ENCODE peak calls at places on chromosomes 5 and 9, in six cellular contexts. A is left ventricle myocardium inferior, Y is colonic mucosa, V is adrenal gland, D is neuronal stem cell, Q is HepG2. C is an unnamed sample. For H3K36me3, the result is how much of the 10 kb centered on the place peaks cover.

GRCh38 chr9:92151691-92152393 is 36.6 kb upstream of the SPTLC1 start:
- DNase-seq in V (peak), A (peak), Q (no peak), Y (no peak), D (no peak), C (no peak)

GRCh38 chr5:107415762-107416161 is 255.0 kb downstream of the EFNA5 start:
- DNase-seq in Q (no peak), V (no peak), D (no peak), A (no peak), Y (no peak), C (no peak)

GRCh38 chr5:82387041-82387818 is 109.1 kb upstream of the RPS23 start:
- DNase-seq in Q (peak), D (no peak), V (peak), A (no peak), Y (no peak), C (no peak)

GRCh38 chr5:55582256-55582655 is 47.5 kb upstream of the PLPP1 start:
- DNase-seq in V (no peak), A (no peak), D (no peak), Y (no peak), Q (no peak), C (peak)

GRCh38 chr5:125659316-125660071 is 763.7 kb upstream of the GRAMD2B start:
- DNase-seq in D (peak), A (no peak), Q (no peak), V (no peak), Y (no peak), C (no peak)

GRCh38 chr9:22206833-22207232 is 197.7 kb upstream of the CDKN2B start:
- DNase-seq in D (no peak), Q (no peak), A (no peak), Y (no peak), V (no peak), C (no peak)

GRCh38 chr9:69871143-69871834 is 50.7 kb downstream of the CFAP95 start:
- DNase-seq in Y (no peak), V (no peak), Q (no peak), A (no peak), D (no peak), C (no peak)

GRCh38 chr5:123206618-123207320 is 117.7 kb downstream of the PRDM6 start:
- DNase-seq in D (no peak), Q (no peak), A (no peak), V (no peak), Y (no peak), C (no peak)

GRCh38 chr5:33530183-33530962 is 89.6 kb downstream of the TARS1 start:
- DNase-seq in A (peak), V (no peak), D (no peak), Y (no peak), Q (no peak), C (no peak)

GRCh38 chr9:29668732-29669131 is 2095.5 kb upstream of the C9orf72 start:
- DNase-seq in Y (no peak), V (no peak), D (no peak), Q (no peak), A (no peak), C (no peak)

GRCh38 chr9:89744730-89745129 is 139.9 kb downstream of the GADD45G start:
- DNase-seq in D (no peak), V (no peak), A (no peak), Q (no peak), Y (no peak), C (no peak)

GRCh38 chr9:120755827-120756434 is 37.3 kb downstream of the FBXW2 start:
- DNase-seq in Y (peak), V (peak), Q (peak), D (peak), A (no peak), C (peak)

GRCh38 chr5:27158171-27158570 is 119.8 kb upstream of the CDH9 start:
- DNase-seq in Q (no peak), A (no peak), Y (no peak), D (no peak), V (no peak), C (no peak)

GRCh38 chr9:95130484-95130883 is 187.0 kb downstream of the FANCC start:
- DNase-seq in Y (no peak), A (no peak), Q (no peak), V (no peak), D (no peak), C (no peak)

GRCh38 chr9:19809422-19810269 is 20.8 kb upstream of the SLC24A2 start:
- DNase-seq in D (no peak), A (no peak), Q (no peak), V (no peak), Y (no peak), C (no peak)

GRCh38 chr9:38127271-38127839 is 58.3 kb upstream of the SHB start:
- DNase-seq in V (no peak), Y (no peak), A (no peak), D (no peak), Q (no peak), C (no peak)

GRCh38 chr5:152349683-152350526 is 55.2 kb downstream of the NMUR2 start:
- DNase-seq in A (peak), Q (peak), Y (peak), D (peak), V (peak), C (no peak)

GRCh38 chr5:161311141-161311708 is 235.3 kb downstream of the GABRB2 start:
- DNase-seq in A (no peak), Q (no peak), V (no peak), Y (no peak), D (no peak), C (no peak)

GRCh38 chr9:105319514-105319863 is 75.0 kb downstream of the SLC44A1 start:
- DNase-seq in D (no peak), V (no peak), Y (no peak), Q (peak), A (no peak), C (no peak)

GRCh38 chr9:82535432-82535998 is 527.4 kb downstream of the RASEF start:
- DNase-seq in Q (no peak), D (no peak), A (no peak), V (no peak), Y (no peak), C (no peak)

GRCh38 chr5:17383526-17383925 is 114.5 kb upstream of the TAF11L2 start:
- DNase-seq in V (no peak), Y (no peak), D (no peak), A (no peak), Q (no peak), C (no peak)

GRCh38 chr5:55668356-55668755 is 43.8 kb downstream of the SLC38A9 start:
- DNase-seq in A (no peak), D (no peak), V (no peak), Y (no peak), Q (no peak), C (no peak)

GRCh38 chr5:35281613-35282012 is 51.3 kb upstream of the PRLR start:
- DNase-seq in V (no peak), A (no peak), Q (no peak), D (no peak), Y (no peak), C (no peak)

GRCh38 chr5:102971693-102972293 is 148.1 kb downstream of the GIN1 start:
- DNase-seq in V (no peak), Y (no peak), A (no peak), D (no peak), Q (peak), C (no peak)

GRCh38 chr5:141172381-141173204 is at the start of gene PCDHB7:
- DNase-seq in V (no peak), A (no peak), D (no peak), Q (peak), Y (no peak), C (no peak)

GRCh38 chr9:31715250-31715649 is 669.2 kb upstream of the ACO1 start:
- DNase-seq in V (no peak), Q (no peak), D (no peak), Y (no peak), A (no peak), C (no peak)

GRCh38 chr5:74122979-74123575 is 497.1 kb downstream of the ARHGEF28 start:
- DNase-seq in Y (no peak), D (no peak), Q (no peak), A (no peak), V (no peak), C (no peak)

GRCh38 chr9:91589101-91589553 is 165.5 kb upstream of the NFIL3 start:
- DNase-seq in Y (no peak), V (peak), Q (no peak), A (peak), D (no peak), C (no peak)

GRCh38 chr9:137025120-137025966 is 2.7 kb downstream of the ABCA2 start:
- DNase-seq in Y (peak), A (no peak), D (no peak), Q (peak), V (peak), C (peak)

GRCh38 chr5:150801117-150801927 is 22.8 kb downstream of the SMIM3 start:
- DNase-seq in A (no peak), Y (peak), D (peak), V (peak), Q (peak), C (no peak)

GRCh38 chr5:56908942-56909293 is 478 bp upstream of the SETD9 start:
- DNase-seq in A (peak), V (peak), Y (peak), D (peak), Q (no peak), C (no peak)

GRCh38 chr5:68582284-68582683 is 366.7 kb downstream of the PIK3R1 start:
- DNase-seq in Y (no peak), Q (no peak), V (no peak), D (no peak), A (no peak), C (no peak)

GRCh38 chr5:168311061-168311566 is 19.7 kb downstream of the WWC1 start:
- DNase-seq in V (no peak), Q (no peak), D (no peak), A (no peak), Y (peak), C (no peak)

GRCh38 chr5:10476878-10477277 is 35.2 kb downstream of the ROPN1L start:
- DNase-seq in A (no peak), D (no peak), Y (no peak), V (no peak), Q (no peak), C (no peak)
- H3K36me3 ChIP-seq in A (under half), D (under half), Y (under half), V (under half), Q (under half), C (under half)

GRCh38 chr5:132295505-132296411 is 1.6 kb downstream of the SLC22A4 start:
- DNase-seq in Q (no peak), Y (no peak), V (no peak), D (no peak), A (no peak), C (no peak)
- H3K27ac ChIP-seq in Q (no peak), Y (no peak), V (peak), D (no peak), A (peak), C (peak)

DNA sequence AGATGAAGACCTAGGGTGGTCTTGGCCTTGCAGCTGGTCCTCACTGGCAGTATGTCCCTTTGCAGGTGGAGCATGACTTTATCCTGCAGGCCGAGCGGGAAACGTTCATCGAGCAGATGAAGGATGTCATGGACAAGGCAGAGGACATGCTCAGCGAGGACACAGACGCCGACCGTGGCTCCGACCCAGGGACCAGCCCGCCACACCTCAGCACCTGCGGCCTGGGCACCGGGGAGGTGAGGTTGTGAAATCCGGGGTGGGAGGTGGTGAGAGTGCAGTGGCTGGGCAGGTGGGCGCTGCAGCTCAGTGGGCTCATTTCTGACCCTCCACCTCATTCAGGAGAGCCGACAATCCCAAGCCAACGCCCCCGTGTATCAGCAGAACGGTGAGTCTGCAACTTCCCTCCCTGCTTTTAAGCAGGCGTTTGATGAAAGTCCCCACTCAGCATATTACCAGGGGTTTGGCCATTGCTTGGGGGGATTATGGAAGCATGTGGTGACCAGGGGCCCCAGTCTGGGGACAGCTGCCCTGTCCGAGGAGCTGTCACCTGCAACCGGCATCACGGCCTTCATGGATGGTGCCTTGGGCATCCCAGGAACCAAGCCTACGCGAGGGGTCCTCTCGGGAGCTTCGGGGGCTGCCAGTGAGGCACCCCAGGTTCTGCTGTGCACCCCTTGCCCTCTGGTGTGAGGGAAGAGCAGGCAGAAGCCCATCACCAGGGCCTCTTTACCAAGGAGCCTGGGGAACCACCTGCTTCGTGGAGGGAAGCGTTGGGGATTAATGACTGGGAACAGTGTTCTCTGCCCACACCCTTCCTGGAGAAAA is 84.0 kb downstream of the WNK2 start:
- DNase-seq in Y (peak), D (no peak), V (no peak), Q (no peak), A (no peak), C (no peak)
- H3K36me3 ChIP-seq in Y (under half), D (under half), V (under half), Q (under half), A (under half), C (under half)

DNA sequence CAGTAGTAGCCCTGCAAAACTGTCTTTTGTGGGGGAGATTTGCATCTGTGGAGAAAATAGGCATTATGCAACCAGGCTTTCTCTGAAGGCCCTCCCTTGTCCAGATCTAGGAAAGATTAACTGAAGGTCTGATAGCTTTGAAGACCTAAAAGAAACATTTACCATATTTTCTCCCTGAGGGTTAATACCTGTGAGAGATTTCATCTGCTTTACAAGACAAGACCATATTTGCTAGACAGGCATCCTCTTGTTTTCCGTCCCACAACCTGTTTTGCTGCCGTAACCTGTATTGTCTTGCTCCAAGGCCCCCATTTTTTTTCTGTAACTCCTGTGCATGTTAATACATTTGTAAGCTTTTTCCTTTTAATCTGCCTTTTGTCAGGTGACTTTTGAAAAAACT is 1985.2 kb upstream of the CDH9 start:
- DNase-seq in V (no peak), Y (no peak), A (no peak), D (no peak), Q (no peak), C (no peak)
- H3K27ac ChIP-seq in V (no peak), Y (no peak), A (no peak), D (no peak), Q (no peak), C (no peak)

GRCh38 chr5:180235846-180236245 is 26.8 kb upstream of the RASGEF1C start:
- DNase-seq in D (no peak), A (no peak), Y (no peak), Q (no peak), V (no peak), C (no peak)
- H3K36me3 ChIP-seq in D (half or more), A (half or more), Y (under half), Q (under half), V (under half), C (under half)

GRCh38 chr9:114386361-114386885 is 1.4 kb downstream of the AKNA start:
- DNase-seq in D (no peak), Y (no peak), Q (no peak), A (no peak), V (no peak), C (no peak)
- H3K27ac ChIP-seq in D (no peak), Y (peak), Q (no peak), A (peak), V (peak), C (peak)

GRCh38 chr5:134540747-134541733 is 15.6 kb downstream of the JADE2 start:
- DNase-seq in A (no peak), Y (no peak), Q (no peak), D (no peak), V (no peak), C (no peak)
- H3K36me3 ChIP-seq in A (half or more), Y (under half), Q (under half), D (under half), V (under half), C (under half)

GRCh38 chr5:148469446-148470062 is 85.8 kb downstream of the FBXO38 start:
- DNase-seq in A (peak), D (no peak), Q (no peak), Y (no peak), V (peak), C (no peak)

GRCh38 chr5:148467958-148468357 is 84.2 kb downstream of the FBXO38 start:
- DNase-seq in Q (no peak), D (no peak), A (no peak), V (no peak), Y (no peak), C (no peak)

GRCh38 chr5:148471379-148471778 is 87.6 kb downstream of the FBXO38 start:
- DNase-seq in Q (no peak), Y (no peak), D (no peak), A (no peak), V (no peak), C (no peak)

GRCh38 chr5:148459669-148460068 is 75.9 kb downstream of the FBXO38 start:
- DNase-seq in Q (no peak), A (no peak), Y (no peak), D (no peak), V (no peak), C (no peak)

GRCh38 chr5:148465381-148466290 is 81.9 kb downstream of the FBXO38 start:
- DNase-seq in A (no peak), D (no peak), Q (no peak), Y (no peak), V (no peak), C (no peak)
- H3K27ac ChIP-seq in A (peak), D (no peak), Q (no peak), Y (no peak), V (peak), C (no peak)

GRCh38 chr5:83983852-83984251 is 263.2 kb upstream of the HAPLN1 start:
- DNase-seq in A (no peak), Q (no peak), D (no peak), Y (no peak), V (no peak), C (no peak)
- H3K36me3 ChIP-seq in A (under half), Q (under half), D (under half), Y (under half), V (under half), C (under half)